ENCODE peak calls at places on chromosomes 11 and 22, in six cellular contexts. A is GM10248, H is neural progenitor cell, U is midbrain, R is astrocyte of the spinal cord, N is GM19239. O is an unnamed sample.

GRCh38 chr11:66904055-66904454 is 47.2 kb downstream of the LRFN4 start:
- DNase-seq in A (no peak), H (no peak), U (no peak), R (no peak), N (no peak), O (no peak)

GRCh38 chr11:16899708-16900107 is 114.5 kb downstream of the PLEKHA7 start:
- DNase-seq in A (no peak), H (no peak), U (no peak), R (no peak), N (no peak), O (no peak)

GRCh38 chr11:24592342-24592741 is 95.5 kb downstream of the LUZP2 start:
- DNase-seq in A (no peak), H (no peak), U (no peak), R (no peak), N (no peak), O (no peak)

GRCh38 chr11:62025429-62026105 is 58.1 kb upstream of the FTH1 start:
- DNase-seq in A (peak; percentile 65), H (no peak), U (peak; percentile 38), R (peak; percentile 82), N (peak; percentile 46), O (peak; percentile 72)

GRCh38 chr22:50282361-50283144 is 12.4 kb upstream of the MAPK11 start:
- DNase-seq in A (no peak), H (no peak), U (no peak), R (peak; percentile 68), N (no peak), O (no peak)

GRCh38 chr22:26139320-26139719 is 29.9 kb upstream of the SEZ6L start:
- DNase-seq in A (no peak), H (no peak), U (peak; percentile 43), R (no peak), N (no peak), O (peak; percentile 56)

GRCh38 chr11:36340909-36341308 is 44.8 kb downstream of the PRR5L start:
- DNase-seq in A (no peak), H (no peak), U (no peak), R (no peak), N (no peak), O (no peak)

GRCh38 chr11:109547356-109548027 is 125.5 kb downstream of the C11orf87 start:
- DNase-seq in A (no peak), H (no peak), U (no peak), R (peak; percentile 75), N (no peak), O (no peak)

GRCh38 chr11:64303109-64304031 is 2.0 kb upstream of the ESRRA start:
- DNase-seq in A (no peak), H (no peak), U (no peak), R (no peak), N (no peak), O (no peak)

GRCh38 chr11:11022126-11022730 is 164.4 kb upstream of the ZBED5 start:
- DNase-seq in A (peak; percentile 40), H (no peak), U (peak; percentile 21), R (peak; percentile 29), N (no peak), O (peak; percentile 23)

GRCh38 chr11:19777342-19778102 is 64.9 kb downstream of the NAV2 start:
- DNase-seq in A (peak; percentile 78), H (peak; percentile 40), U (no peak), R (peak; percentile 64), N (peak; percentile 45), O (no peak)

GRCh38 chr11:70462818-70463477 is 64.6 kb downstream of the CTTN start:
- DNase-seq in A (no peak), H (no peak), U (no peak), R (no peak), N (no peak), O (no peak)

GRCh38 chr22:38890377-38890776 is 18.4 kb upstream of the CBX6 start:
- DNase-seq in A (no peak), H (no peak), U (no peak), R (no peak), N (no peak), O (no peak)

O was measured in pons.